ENCODE peak calls at places on chromosome 14, in four cellular contexts. T is fibroblast of lung, U is thoracic aorta, R is progenitor cell of endocrine pancreas. J is an unnamed sample.

GRCh38 chr14:94548999-94549985 is 11.9 kb upstream of the SERPINA4 start:
- DNase-seq in R (peak; percentile 73), T (peak; percentile 49), U (no peak), J (peak; percentile 45)

GRCh38 chr14:92930737-92931602 is 8.0 kb downstream of the CHGA start:
- DNase-seq in R (no peak), T (no peak), U (no peak), J (no peak)

GRCh38 chr14:69490219-69490918 is 5.8 kb downstream of the PLEKHD1 start:
- DNase-seq in U (no peak), T (no peak), R (no peak), J (no peak)

GRCh38 chr14:77309122-77309521 is 11.6 kb downstream of the POMT2 start:
- DNase-seq in U (no peak), R (no peak), T (no peak), J (no peak)

GRCh38 chr14:93039649-93040315 is 75.9 kb downstream of the ITPK1 start:
- DNase-seq in U (no peak), T (no peak), R (no peak), J (no peak)

GRCh38 chr14:102568115-102568614 is 24.3 kb upstream of the RCOR1 start:
- DNase-seq in T (no peak), R (no peak), U (no peak), J (no peak)

GRCh38 chr14:75234173-75234855 is 44.3 kb upstream of the FOS start:
- DNase-seq in U (no peak), T (peak; percentile 74), R (no peak), J (no peak)

GRCh38 chr14:77369280-77369679 is 7.6 kb downstream of the TMED8 start:
- DNase-seq in R (no peak), T (no peak), U (no peak), J (no peak)

GRCh38 chr14:98022541-98023520 is 1225.6 kb downstream of the VRK1 start:
- DNase-seq in T (no peak), R (no peak), U (no peak), J (no peak)

GRCh38 chr14:68975667-68976066 is 3.4 kb downstream of the ACTN1 start:
- DNase-seq in T (peak; percentile 73), U (no peak), R (no peak), J (peak; percentile 70)

GRCh38 chr14:97290065-97290464 is 492.9 kb downstream of the VRK1 start:
- DNase-seq in U (no peak), T (no peak), R (no peak), J (no peak)

GRCh38 chr14:41662780-41663477 is 56.3 kb downstream of the LRFN5 start:
- DNase-seq in R (no peak), U (no peak), T (no peak), J (no peak)

GRCh38 chr14:72808564-72808963 is 85.3 kb downstream of the DPF3 start:
- DNase-seq in U (no peak), T (no peak), R (no peak), J (no peak)

GRCh38 chr14:81485372-81485771 is 48.3 kb downstream of the SEL1L start:
- DNase-seq in U (no peak), T (no peak), R (no peak), J (no peak)

GRCh38 chr14:53064461-53064860 is 88.7 kb downstream of the DDHD1 start:
- DNase-seq in T (no peak), R (no peak), U (no peak), J (no peak)

GRCh38 chr14:105468621-105469241 is 5.9 kb upstream of the CRIP2 start:
- DNase-seq in T (no peak), R (no peak), U (no peak), J (no peak)

GRCh38 chr14:93891756-93892504 is 35.2 kb upstream of the FAM181A start:
- DNase-seq in U (no peak), T (no peak), R (no peak), J (no peak)

GRCh38 chr14:93395227-93395626 is 35.5 kb upstream of the UNC79 start:
- DNase-seq in U (no peak), R (no peak), T (no peak), J (no peak)

GRCh38 chr14:106738075-106738474 is 1211.7 kb downstream of the TMEM121 start:
- DNase-seq in U (no peak), R (no peak), T (no peak), J (no peak)

GRCh38 chr14:69880851-69881250 is 1.6 kb downstream of the SMOC1 start:
- DNase-seq in U (no peak), T (no peak), R (no peak), J (no peak)

GRCh38 chr14:42624980-42625761 is 1018.5 kb downstream of the LRFN5 start:
- DNase-seq in U (no peak), T (no peak), R (no peak), J (no peak)

GRCh38 chr14:101843665-101844064 is 82.2 kb downstream of the PPP2R5C start:
- DNase-seq in U (no peak), R (no peak), T (peak; percentile 11), J (no peak)

GRCh38 chr14:78086342-78086741 is 83.8 kb upstream of the NRXN3 start:
- DNase-seq in R (no peak), U (no peak), T (no peak), J (no peak)

GRCh38 chr14:71701990-71702389 is 230.2 kb upstream of the RGS6 start:
- DNase-seq in R (no peak), U (no peak), T (no peak), J (no peak)

GRCh38 chr14:74548881-74549280 is 55.3 kb downstream of the ISCA2 start:
- DNase-seq in U (peak; percentile 85), R (no peak), T (peak; percentile 85), J (peak; percentile 57)

GRCh38 chr14:60922050-60922449 is 58.8 kb downstream of the TRMT5 start:
- DNase-seq in R (no peak), T (peak; percentile 55), U (no peak), J (no peak)

GRCh38 chr14:32318087-32318486 is 11.0 kb upstream of the AKAP6 start:
- DNase-seq in U (no peak), R (no peak), T (no peak), J (no peak)

GRCh38 chr14:89022274-89022673 is 197.8 kb downstream of the TTC8 start:
- DNase-seq in R (no peak), U (no peak), T (no peak), J (no peak)
- TF ChIP-seq CTCF in R (no peak), U (no peak), T (no peak), J (no peak)

GRCh38 chr14:50778757-50779483 is 52.0 kb downstream of the NIN start:
- DNase-seq in T (peak; percentile 28), R (no peak), U (no peak), J (no peak)
- TF ChIP-seq CTCF in T (no peak), R (no peak), U (no peak), J (no peak)

GRCh38 chr14:20195911-20196310 is 5.2 kb downstream of the OR11G2 start:
- DNase-seq in R (no peak), T (no peak), U (no peak), J (no peak)
- TF ChIP-seq CTCF in R (no peak), T (no peak), U (no peak), J (no peak)

DNA sequence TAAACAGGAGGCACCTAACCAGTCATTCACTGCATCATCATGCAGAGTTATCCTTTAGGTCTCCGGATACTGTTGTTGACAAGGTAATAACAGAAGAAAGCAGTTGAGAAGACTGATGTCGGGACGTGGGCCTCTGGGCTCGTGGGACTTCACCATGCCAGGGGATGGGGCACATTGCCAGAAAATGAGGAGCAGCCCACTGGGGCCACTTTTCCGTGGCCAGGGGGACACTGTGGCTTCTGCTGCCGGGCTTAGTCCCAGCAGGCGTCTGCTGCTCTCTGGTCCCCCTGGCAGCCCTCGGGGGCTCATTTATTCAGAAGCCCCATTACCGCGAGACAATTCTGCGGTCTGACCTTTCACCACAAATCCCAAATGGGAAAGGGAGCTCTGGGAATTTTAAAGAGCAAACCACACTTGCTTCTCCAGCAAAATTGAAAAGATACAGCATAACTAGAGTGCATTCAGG is 201.2 kb downstream of the DAD1 start:
- DNase-seq in U (no peak), R (no peak), T (no peak), J (no peak)
- TF ChIP-seq CTCF in U (no peak), R (no peak), T (no peak), J (no peak)

GRCh38 chr14:99231181-99231849 is 40.7 kb downstream of the BCL11B start:
- DNase-seq in T (no peak), R (no peak), U (no peak), J (no peak)

GRCh38 chr14:99233222-99234035 is 38.6 kb downstream of the BCL11B start:
- DNase-seq in U (no peak), R (no peak), T (no peak), J (no peak)

GRCh38 chr14:99230271-99231141 is 41.5 kb downstream of the BCL11B start:
- DNase-seq in R (no peak), T (no peak), U (no peak), J (no peak)

GRCh38 chr14:99232406-99233214 is 39.4 kb downstream of the BCL11B start:
- DNase-seq in T (no peak), U (no peak), R (no peak), J (no peak)

GRCh38 chr14:99231850-99232401 is 40.1 kb downstream of the BCL11B start:
- DNase-seq in T (no peak), R (peak; percentile 48), U (no peak), J (no peak)
- TF ChIP-seq CTCF in T (no peak), R (peak; percentile 36), U (no peak), J (no peak)

GRCh38 chr14:34364201-34364600 is 97.8 kb downstream of the SPTSSA start:
- DNase-seq in U (no peak), T (no peak), R (no peak), J (no peak)

GRCh38 chr14:34363733-34364134 is 98.3 kb downstream of the SPTSSA start:
- DNase-seq in R (no peak), U (no peak), T (no peak), J (no peak)

GRCh38 chr14:34368115-34368970 is 93.7 kb downstream of the SPTSSA start:
- DNase-seq in R (no peak), U (no peak), T (peak; percentile 92), J (no peak)

GRCh38 chr14:34362625-34363251 is 99.3 kb downstream of the SPTSSA start:
- DNase-seq in T (no peak), R (no peak), U (no peak), J (no peak)

GRCh38 chr14:34365309-34365915 is 96.6 kb downstream of the SPTSSA start:
- DNase-seq in U (no peak), R (no peak), T (peak; percentile 45), J (no peak)
- TF ChIP-seq CTCF in U (peak; percentile 7), R (no peak), T (peak; percentile 34), J (no peak)

DNA sequence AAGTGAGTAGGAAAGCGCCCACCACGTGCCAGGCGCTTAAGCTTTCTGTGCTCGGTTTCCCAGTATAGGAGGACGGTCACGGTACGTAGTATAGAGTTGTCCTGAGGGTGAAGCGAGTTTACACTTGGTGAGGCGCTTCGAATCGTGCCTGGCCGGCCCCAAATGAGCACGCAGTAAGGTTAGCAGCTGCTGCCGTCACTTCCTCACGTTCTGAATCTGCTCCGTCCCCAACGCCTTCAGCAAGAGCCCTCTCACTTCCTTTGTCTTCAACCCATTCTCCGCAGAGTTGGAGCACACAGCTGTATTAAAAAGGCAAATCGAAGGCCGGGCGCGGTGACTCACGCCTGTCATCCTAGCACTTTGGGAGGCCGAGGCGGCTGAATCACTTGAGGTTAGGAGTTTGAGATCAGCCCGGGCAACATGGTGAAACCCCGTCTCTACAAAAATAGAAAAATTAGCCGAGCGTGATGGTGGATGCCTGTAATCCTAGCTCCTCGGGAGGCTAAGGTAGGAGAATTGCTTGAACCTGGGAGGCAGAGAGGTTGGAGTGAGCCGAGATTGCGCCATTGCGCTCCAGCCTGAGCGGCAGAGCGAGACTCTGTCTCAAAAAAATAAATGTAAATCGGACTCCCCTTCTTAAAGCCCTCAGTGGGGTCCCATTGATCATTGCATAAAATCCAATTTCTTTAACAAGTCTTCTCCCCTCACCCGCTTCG is 725 bp downstream of the TDP1 start:
- DNase-seq in R (peak; percentile 14), T (peak; percentile 85), U (peak; percentile 74), J (peak; percentile 62)
- TF ChIP-seq CTCF in R (no peak), T (no peak), U (no peak), J (no peak)

J was measured in uterus.